ENCODE peak calls at places on chromosomes 3 and 15, in six cellular contexts. M is HCT116, K is breast epithelium, I is GM12878, A is esophagus muscularis mucosa, Z is GM12891. D is an unnamed sample.

GRCh38 chr15:84810073-84810840 is 6.9 kb upstream of the ALPK3 start:
- DNase-seq in M (no peak), K (no peak), I (no peak), A (no peak), Z (no peak), D (no peak)

GRCh38 chr15:93895976-93896770 is 335.2 kb upstream of the MCTP2 start:
- DNase-seq in M (no peak), K (no peak), I (no peak), A (no peak), Z (no peak), D (no peak)

GRCh38 chr15:65772909-65773308 is 19.2 kb downstream of the DENND4A start:
- DNase-seq in M (no peak), K (no peak), I (no peak), A (no peak), Z (no peak), D (peak; percentile 57)

GRCh38 chr15:75062706-75063105 is 39.3 kb downstream of the PPCDC start:
- DNase-seq in M (no peak), K (no peak), I (no peak), A (no peak), Z (no peak), D (no peak)

GRCh38 chr3:42394579-42395288 is 15.7 kb downstream of the LYZL4 start:
- DNase-seq in M (no peak), K (no peak), I (no peak), A (no peak), Z (no peak), D (no peak)

GRCh38 chr15:88992216-88992615 is 79.0 kb upstream of the MFGE8 start:
- DNase-seq in M (no peak), K (no peak), I (no peak), A (no peak), Z (no peak), D (no peak)

GRCh38 chr15:45522179-45522930 is at the start of gene SLC30A4:
- DNase-seq in M (no peak), K (peak; percentile 58), I (no peak), A (no peak), Z (peak; percentile 61), D (no peak)

GRCh38 chr3:183629546-183630301 is 5.7 kb upstream of the KLHL24 start:
- DNase-seq in M (no peak), K (no peak), I (no peak), A (no peak), Z (no peak), D (no peak)

GRCh38 chr3:38005076-38006020 is 14.8 kb downstream of the VILL start:
- DNase-seq in M (no peak), K (peak; percentile 94), I (no peak), A (no peak), Z (no peak), D (no peak)

GRCh38 chr3:73513260-73513659 is 111.5 kb downstream of the PDZRN3 start:
- DNase-seq in M (no peak), K (no peak), I (no peak), A (peak; percentile 62), Z (no peak), D (no peak)

GRCh38 chr3:52108302-52109232 is 45.7 kb downstream of the POC1A start:
- DNase-seq in M (no peak), K (no peak), I (no peak), A (no peak), Z (no peak), D (no peak)

GRCh38 chr15:70315431-70315830 is 217.7 kb upstream of the TLE3 start:
- DNase-seq in M (no peak), K (no peak), I (no peak), A (no peak), Z (no peak), D (no peak)

GRCh38 chr3:188491276-188491687 is 337.3 kb downstream of the LPP start:
- DNase-seq in M (no peak), K (no peak), I (no peak), A (no peak), Z (no peak), D (no peak)
- TF ChIP-seq POLR2AphosphoS5 in M (no peak), K (no peak), I (no peak), A (no peak), Z (no peak), D (no peak)

GRCh38 chr15:39472661-39473657 is 107.9 kb upstream of the THBS1 start:
- DNase-seq in M (no peak), K (peak; percentile 43), I (no peak), A (peak; percentile 98), Z (no peak), D (no peak)
- TF ChIP-seq POLR2AphosphoS5 in M (no peak), K (peak; percentile 80), I (no peak), A (peak; percentile 95), Z (no peak), D (no peak)

DNA sequence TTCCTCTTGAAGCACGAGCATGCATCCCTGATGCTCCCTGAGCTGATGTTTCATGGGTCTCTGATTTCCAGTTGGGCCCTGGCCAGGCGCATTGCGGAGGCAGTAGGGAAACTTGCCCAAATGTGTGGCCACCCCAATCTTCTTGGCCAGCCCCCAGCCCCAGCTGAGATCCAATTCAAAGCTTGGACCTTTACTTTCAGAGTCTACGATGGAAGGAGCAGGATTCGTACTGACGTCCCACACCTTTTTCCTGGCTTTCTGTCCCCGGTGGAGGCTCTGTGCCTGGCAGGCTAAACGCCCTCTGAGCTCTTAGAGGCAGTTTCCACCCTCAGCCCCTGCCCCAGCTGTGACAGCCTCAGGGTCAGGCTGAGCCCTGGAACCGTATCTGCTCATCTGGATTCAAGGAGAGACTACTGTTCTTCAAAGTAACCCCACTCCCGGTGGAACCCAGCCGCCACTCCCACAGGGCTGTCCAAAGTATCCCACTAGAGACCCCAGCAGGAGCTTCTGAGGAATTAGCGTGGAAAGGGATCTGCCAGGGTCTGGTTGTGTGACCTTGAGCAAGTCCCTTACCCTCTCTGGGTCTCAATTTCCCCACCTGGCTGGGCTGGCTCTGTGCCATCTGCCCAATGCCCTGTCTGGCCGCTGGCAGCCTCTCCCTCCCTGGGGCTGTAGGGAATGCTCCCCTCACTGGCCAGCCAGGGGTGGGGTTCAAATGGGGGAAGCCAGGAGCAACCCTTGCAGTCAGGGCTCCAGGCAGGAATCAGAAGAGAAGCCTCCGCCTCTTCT is 37.3 kb downstream of the CPN2 start:
- DNase-seq in M (no peak), K (no peak), I (no peak), A (no peak), Z (no peak), D (no peak)
- TF ChIP-seq POLR2AphosphoS5 in M (no peak), K (peak; percentile 53), I (no peak), A (peak; percentile 20), Z (no peak), D (no peak)

GRCh38 chr3:5290915-5291314 is 103.4 kb downstream of the EDEM1 start:
- DNase-seq in M (no peak), K (no peak), I (no peak), A (peak; percentile 60), Z (no peak), D (no peak)
- TF ChIP-seq POLR2AphosphoS5 in M (no peak), K (no peak), I (no peak), A (no peak), Z (no peak), D (no peak)